ENCODE peak calls at places on chromosome 4, in seven cellular contexts. Y is fibroblast of lung, L is IMR-90, O is GM23338, H is hepatocyte, M is mammary epithelial cell, N is PC-3. E is an unnamed sample. For H4K20me1, the result is how much of the 10 kb centered on the place peaks cover.

GRCh38 chr4:140082399-140082758 is 71.6 kb downstream of the MAML3 start:
- DNase-seq in Y (no peak), L (no peak), O (no peak), H (no peak), M (no peak), N (no peak), E (no peak)

GRCh38 chr4:169311643-169312365 is 41.0 kb upstream of the SH3RF1 start:
- DNase-seq in Y (peak), L (peak), O (peak), H (peak), M (peak), N (peak), E (peak)

GRCh38 chr4:37590016-37590415 is 96.2 kb downstream of the RELL1 start:
- DNase-seq in Y (no peak), L (no peak), O (no peak), H (no peak), M (no peak), N (no peak), E (no peak)

GRCh38 chr4:80096175-80096850 is 23.3 kb upstream of the ANTXR2 start:
- DNase-seq in Y (peak), L (no peak), O (no peak), H (no peak), M (no peak), N (no peak), E (no peak)

GRCh38 chr4:76251448-76252270 is at the start of gene FAM47E:
- DNase-seq in Y (peak), L (peak), O (peak), H (peak), M (peak), N (peak), E (no peak)

GRCh38 chr4:152014280-152014679 is 253.5 kb upstream of the GATB start:
- DNase-seq in Y (no peak), L (no peak), O (no peak), H (no peak), M (no peak), N (no peak), E (peak)

GRCh38 chr4:101184668-101185067 is 162.7 kb downstream of the PPP3CA start:
- DNase-seq in Y (no peak), L (no peak), O (no peak), H (no peak), M (no peak), N (no peak), E (no peak)

GRCh38 chr4:166012129-166013078 is 139.4 kb downstream of the TLL1 start:
- DNase-seq in Y (no peak), L (no peak), O (no peak), H (no peak), M (peak), N (peak), E (no peak)

GRCh38 chr4:89311433-89311832 is 3.8 kb upstream of the GPRIN3 start:
- DNase-seq in Y (no peak), L (no peak), O (no peak), H (no peak), M (no peak), N (no peak), E (no peak)

GRCh38 chr4:139018971-139019758 is 3.6 kb downstream of the NOCT start:
- DNase-seq in Y (peak), L (peak), O (no peak), H (no peak), M (no peak), N (no peak), E (no peak)

GRCh38 chr4:78781925-78782324 is 5.8 kb downstream of the BMP2K start:
- DNase-seq in Y (no peak), L (no peak), O (no peak), H (peak), M (no peak), N (no peak), E (no peak)

GRCh38 chr4:154611833-154612232 is 623 bp downstream of the FGG start:
- DNase-seq in Y (no peak), L (no peak), O (no peak), H (no peak), M (no peak), N (no peak), E (no peak)

GRCh38 chr4:19523964-19524363 is 727.7 kb upstream of the SLIT2 start:
- DNase-seq in Y (no peak), L (no peak), O (no peak), H (no peak), M (no peak), N (peak), E (no peak)

GRCh38 chr4:18322111-18322510 is 300.6 kb upstream of the LCORL start:
- DNase-seq in Y (no peak), L (no peak), O (no peak), H (no peak), M (no peak), N (no peak), E (no peak)

GRCh38 chr4:82469776-82470345 is 39.5 kb downstream of the ENOPH1 start:
- DNase-seq in Y (peak), L (peak), O (no peak), H (peak), M (peak), N (no peak), E (no peak)

GRCh38 chr4:70913947-70914445 is 11.8 kb downstream of the MOB1B start:
- DNase-seq in Y (peak), L (peak), O (peak), H (no peak), M (no peak), N (peak), E (no peak)

GRCh38 chr4:6839579-6839978 is 57.1 kb downstream of the KIAA0232 start:
- DNase-seq in Y (no peak), L (no peak), O (no peak), H (no peak), M (no peak), N (no peak), E (no peak)

GRCh38 chr4:6498511-6499240 is 26.3 kb upstream of the PPP2R2C start:
- DNase-seq in Y (no peak), L (no peak), O (no peak), H (peak), M (no peak), N (no peak), E (no peak)

GRCh38 chr4:78569291-78569821 is 17.8 kb downstream of the ANXA3 start:
- DNase-seq in Y (peak), L (peak), O (peak), H (peak), M (peak), N (peak), E (no peak)

DNA sequence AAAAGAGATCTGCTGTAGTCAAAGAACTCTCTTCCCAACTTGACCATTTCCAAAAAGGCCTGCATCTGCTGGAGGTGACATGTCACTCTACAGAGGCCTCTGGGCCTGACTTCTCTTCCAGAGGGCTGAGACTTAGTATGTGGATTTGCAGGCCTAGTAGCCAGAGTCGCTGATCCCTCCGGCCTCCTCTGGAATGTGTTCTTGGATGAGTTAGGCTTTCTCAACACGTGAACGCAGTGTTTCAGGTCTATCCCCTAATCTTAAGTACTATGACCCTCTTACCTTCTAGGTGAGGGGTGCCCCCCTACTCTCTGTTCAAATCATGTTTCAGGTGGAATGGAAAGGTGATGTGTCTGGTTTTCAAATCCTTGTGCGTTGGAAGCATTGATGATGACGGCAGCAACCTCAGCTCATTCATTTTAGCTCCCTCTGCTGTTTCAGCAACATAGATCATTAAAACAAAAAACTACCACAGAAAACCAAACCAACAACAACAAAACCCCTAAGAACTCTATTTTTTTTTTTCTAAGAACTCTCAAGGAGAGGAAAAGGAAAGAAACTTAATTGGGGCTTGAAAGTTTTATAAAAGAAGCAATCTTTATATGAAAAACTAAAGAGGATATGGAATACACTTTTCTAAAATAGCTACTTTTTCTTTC is 56.4 kb downstream of the RWDD4 start:
- DNase-seq in Y (peak), L (peak), O (peak), H (no peak), M (peak), N (no peak), E (no peak)
- TF ChIP-seq CTCF in Y (peak), L (peak), O (peak), H (peak), M (no peak), N (peak), E (peak)

GRCh38 chr4:48694824-48695223 is 85.3 kb downstream of the FRYL start:
- DNase-seq in Y (no peak), L (no peak), O (no peak), H (no peak), M (no peak), N (no peak), E (no peak)
- H4K20me1 ChIP-seq in Y (under half), L (under half), O (under half), H (under half), M (under half), N (under half), E (under half)

GRCh38 chr4:27315625-27316024 is 455.0 kb downstream of the STIM2 start:
- DNase-seq in Y (no peak), L (no peak), O (no peak), H (no peak), M (no peak), N (no peak), E (no peak)

GRCh38 chr4:27316176-27316575 is 455.5 kb downstream of the STIM2 start:
- DNase-seq in Y (no peak), L (no peak), O (no peak), H (peak), M (no peak), N (peak), E (no peak)

DNA sequence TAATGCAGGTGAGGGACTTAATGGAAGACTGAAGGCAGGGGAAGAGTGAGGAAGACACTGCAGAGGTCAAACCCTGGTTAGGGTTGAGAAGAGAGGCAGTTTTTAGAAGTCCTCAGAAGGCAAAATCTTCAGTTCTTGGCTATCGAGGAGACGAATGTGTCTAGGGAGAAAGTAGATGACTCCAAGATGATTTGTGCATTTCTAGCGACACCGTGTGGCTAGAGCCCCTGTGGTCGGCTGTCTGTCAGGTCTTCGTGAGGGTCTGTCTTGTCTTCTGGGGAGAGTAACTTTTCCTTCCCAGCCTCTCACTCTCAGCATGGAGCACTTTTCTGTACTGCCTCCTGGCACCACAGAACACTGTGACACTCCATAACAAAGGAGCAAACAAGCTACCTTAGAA is 458.1 kb downstream of the STIM2 start:
- DNase-seq in Y (peak), L (peak), O (peak), H (peak), M (peak), N (peak), E (no peak)
- TF ChIP-seq CTCF in Y (peak), L (peak), O (peak), H (peak), M (peak), N (peak), E (no peak)

DNA sequence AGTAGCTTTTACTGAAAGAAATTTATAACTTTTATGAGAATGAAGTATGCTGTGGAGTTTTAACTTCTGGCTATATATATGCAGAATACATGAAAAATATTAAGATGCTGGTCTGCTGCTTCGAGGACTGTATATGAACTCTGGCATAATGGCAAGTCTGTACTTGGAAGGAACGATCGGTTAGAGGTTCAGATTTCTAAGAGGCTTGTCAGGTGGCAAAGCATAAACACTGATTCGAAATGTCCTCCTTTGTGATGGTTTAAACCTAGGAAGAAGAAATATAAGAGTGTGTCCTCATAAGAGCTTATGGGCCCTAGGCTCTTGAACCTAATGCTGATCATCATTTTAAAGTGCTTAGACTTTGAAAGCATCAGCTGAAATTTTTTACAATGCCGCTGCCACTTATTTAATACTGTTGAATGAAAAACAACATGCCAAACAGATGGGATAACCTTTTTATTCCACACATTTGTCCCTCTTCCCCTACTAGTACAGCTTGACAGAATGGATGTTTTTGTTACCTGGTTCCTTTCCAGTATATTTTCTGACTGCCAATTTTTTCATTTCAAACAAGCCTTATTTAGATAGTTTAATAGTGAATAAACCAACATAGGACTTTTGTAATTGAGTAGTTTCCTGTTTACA is 8.7 kb downstream of the SPRY1 start:
- DNase-seq in Y (no peak), L (no peak), O (no peak), H (no peak), M (no peak), N (no peak), E (no peak)
- H4K20me1 ChIP-seq in Y (under half), L (under half), O (under half), H (under half), M (under half), N (under half), E (under half)

DNA sequence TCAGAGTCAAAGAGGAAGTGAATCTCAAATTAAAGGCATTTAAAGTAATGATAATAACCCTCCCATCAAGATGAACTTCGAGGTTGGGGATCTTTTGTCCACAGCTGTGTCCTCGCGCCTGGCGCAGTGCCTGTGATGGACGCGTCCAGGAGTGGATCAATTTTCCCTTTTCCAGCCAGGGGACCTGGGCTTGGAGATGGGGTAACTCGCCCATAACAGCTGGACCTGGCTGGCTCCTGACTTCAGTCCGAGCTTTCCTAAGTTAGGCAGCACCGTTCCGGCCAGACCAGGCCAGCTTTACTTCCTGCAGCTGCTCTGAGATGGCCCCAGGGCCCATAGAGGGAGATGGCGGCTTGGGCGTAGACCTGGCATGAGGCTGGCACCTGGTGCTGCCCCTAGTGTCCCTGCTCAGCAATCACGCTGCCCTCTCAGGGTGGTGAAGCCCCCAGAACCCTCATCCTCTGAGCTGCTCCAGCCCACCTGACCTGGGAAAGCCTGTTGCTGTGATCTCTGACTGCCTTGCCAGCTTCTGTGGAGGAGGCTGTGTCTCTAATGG is 23.9 kb downstream of the ADRA2C start:
- DNase-seq in Y (no peak), L (no peak), O (no peak), H (no peak), M (no peak), N (no peak), E (no peak)
- TF ChIP-seq CTCF in Y (no peak), L (no peak), O (peak), H (no peak), M (no peak), N (no peak), E (no peak)

DNA sequence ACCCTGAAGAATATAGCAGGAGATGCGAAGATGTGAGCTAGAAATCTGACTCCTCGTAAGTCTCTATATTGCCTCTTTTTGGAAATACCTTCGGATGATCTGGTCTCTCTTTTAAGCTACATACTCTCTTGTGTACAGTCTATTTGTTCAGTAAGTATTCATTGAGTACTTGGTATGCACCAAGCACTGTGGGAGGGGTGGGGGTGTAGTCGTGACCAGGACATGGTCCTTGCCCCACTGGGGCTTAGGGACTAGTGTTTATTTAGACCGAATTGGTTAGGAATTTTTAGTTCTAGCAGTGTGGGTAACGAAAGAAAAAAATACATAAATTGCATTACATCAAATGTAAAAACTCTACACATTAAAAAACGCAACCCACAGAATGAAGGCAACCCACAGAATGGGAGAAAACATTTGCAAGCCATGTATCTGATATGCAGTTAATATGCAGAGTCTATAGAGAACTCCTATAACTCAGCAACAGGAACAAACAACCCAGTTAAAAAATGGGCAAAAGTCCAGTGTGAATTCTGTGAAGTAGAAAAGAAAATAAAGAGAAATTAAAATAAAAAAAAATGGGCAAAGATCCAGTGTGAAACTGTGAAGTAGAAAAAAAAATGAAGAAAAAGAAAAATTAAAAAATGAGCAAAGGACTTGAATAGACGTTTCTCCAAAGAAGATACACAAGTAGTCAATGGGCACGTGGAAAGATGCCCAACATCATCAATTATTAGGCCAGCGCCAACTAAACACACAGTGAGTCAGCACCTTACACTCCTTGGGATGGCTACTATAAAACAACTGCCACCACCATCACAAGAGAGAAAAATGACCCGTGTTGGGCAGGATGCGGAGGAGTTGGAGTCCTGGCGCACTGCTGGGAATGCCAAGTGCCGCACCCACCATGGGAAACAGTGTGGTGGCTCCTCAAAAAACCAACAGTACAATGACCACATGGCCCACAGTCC is 43.9 kb downstream of the RGS12 start:
- DNase-seq in Y (no peak), L (no peak), O (no peak), H (no peak), M (no peak), N (peak), E (no peak)
- H4K20me1 ChIP-seq in Y (under half), L (under half), O (under half), H (under half), M (under half), N (under half), E (under half)

E was measured in DND-41.